ENCODE peak calls at places on chromosomes 4 and X, in nine cellular contexts. D is NCI-H2029; X is WERI-Rb-1; R is germinal center; U is AG09319; W is LoVo; E is AG08396; Q is activated T-cell treated with anti-CD3 and anti-CD28 coated beads, Interleukin-2, amount 50 U/mL, for 4 hours; N is suprapubic skin. C is an unnamed sample.

GRCh38 chr4:153318696-153319320 is 25.7 kb upstream of the MND1 start:
- DNase-seq in U (no peak), N (no peak), Q (peak; percentile 11), E (peak; percentile 45), X (peak; percentile 42), W (peak; percentile 44), D (peak; percentile 12), R (peak; percentile 57), C (peak; percentile 72)

GRCh38 chr4:129189630-129190029 is 93.7 kb downstream of the C4orf33 start:
- DNase-seq in U (no peak), D (no peak), W (no peak), N (no peak), E (no peak), Q (no peak), X (no peak), R (no peak), C (no peak)

GRCh38 chrX:2536974-2537373 is 36.2 kb upstream of the DHRSX start:
- DNase-seq in X (no peak), D (no peak), W (no peak), U (no peak), N (no peak), R (no peak), Q (no peak), E (no peak), C (no peak)

GRCh38 chr4:144627663-144628076 is 18.3 kb upstream of the HHIP start:
- DNase-seq in U (no peak), D (no peak), N (no peak), W (no peak), E (no peak), Q (no peak), X (no peak), R (no peak), C (peak; percentile 11)

GRCh38 chrX:47662144-47662657 is 3.2 kb upstream of the UXT start:
- DNase-seq in D (no peak), R (no peak), W (no peak), Q (no peak), E (peak; percentile 40), X (no peak), N (no peak), U (peak; percentile 44), C (peak; percentile 54)

GRCh38 chr4:111209706-111210105 is 586.8 kb upstream of the PITX2 start:
- DNase-seq in N (no peak), D (no peak), X (no peak), U (no peak), Q (no peak), R (no peak), W (no peak), E (no peak), C (no peak)

GRCh38 chrX:9885150-9885549 is 82.0 kb upstream of the CLDN34 start:
- DNase-seq in D (peak; percentile 19), W (peak; percentile 9), U (no peak), Q (peak; percentile 27), N (no peak), X (peak; percentile 76), E (peak; percentile 68), R (peak; percentile 48), C (peak; percentile 56)

GRCh38 chr4:156547891-156548290 is 423.7 kb downstream of the PDGFC start:
- DNase-seq in E (no peak), N (no peak), Q (no peak), U (no peak), W (no peak), R (no peak), X (no peak), D (no peak), C (no peak)

GRCh38 chrX:144275826-144276225 is 392.0 kb downstream of the UBE2NL start:
- DNase-seq in E (no peak), W (no peak), U (no peak), D (no peak), X (no peak), Q (no peak), R (no peak), N (no peak), C (no peak)

GRCh38 chr4:52076731-52077130 is 25.6 kb downstream of the SPATA18 start:
- DNase-seq in W (no peak), U (no peak), E (no peak), R (no peak), N (no peak), X (peak; percentile 54), Q (no peak), D (no peak), C (peak; percentile 36)

C was measured in hepatocyte.